ENCODE peak calls at places on chromosomes 5 and 9, in four cellular contexts. Q is GM12878, F is K562, L is HepG2. P is an unnamed sample.

GRCh38 chr9:10612649-10613398 is at the start of gene PTPRD:
- DNase-seq in Q (no peak), F (peak), L (peak), P (peak)

GRCh38 chr5:149400304-149400703 is 21.2 kb upstream of the IL17B start:
- DNase-seq in Q (no peak), F (peak), L (peak), P (no peak)

GRCh38 chr5:87853541-87853940 is 415.1 kb downstream of the TMEM161B start:
- DNase-seq in Q (no peak), F (no peak), L (no peak), P (no peak)

GRCh38 chr5:157828949-157829639 is 29.9 kb downstream of the CLINT1 start:
- DNase-seq in Q (no peak), F (peak), L (no peak), P (peak)

GRCh38 chr9:13064060-13064459 is 215.4 kb downstream of the MPDZ start:
- DNase-seq in Q (no peak), F (no peak), L (no peak), P (no peak)

GRCh38 chr5:119112151-119112550 is 41.3 kb downstream of the DMXL1 start:
- DNase-seq in Q (no peak), F (no peak), L (no peak), P (no peak)

GRCh38 chr5:67178085-67178484 is 18.5 kb downstream of the CD180 start:
- DNase-seq in Q (no peak), F (no peak), L (no peak), P (no peak)

GRCh38 chr5:83564069-83564749 is 92.7 kb downstream of the VCAN start:
- DNase-seq in Q (no peak), F (peak), L (peak), P (peak)

GRCh38 chr5:144487207-144487606 is 316.5 kb downstream of the KCTD16 start:
- DNase-seq in Q (no peak), F (no peak), L (no peak), P (no peak)

GRCh38 chr5:124773291-124774001 is 27.0 kb upstream of the ZNF608 start:
- DNase-seq in Q (no peak), F (no peak), L (no peak), P (no peak)

GRCh38 chr9:115042781-115043509 is 75.0 kb downstream of the TNC start:
- DNase-seq in Q (peak), F (no peak), L (no peak), P (no peak)

GRCh38 chr9:109996936-109997580 is 210.9 kb downstream of the C9orf152 start:
- DNase-seq in Q (no peak), F (no peak), L (no peak), P (no peak)

GRCh38 chr5:135135530-135136201 is 101.6 kb upstream of the PITX1 start:
- DNase-seq in Q (no peak), F (peak), L (no peak), P (no peak)

GRCh38 chr9:114180701-114181582 is 25.6 kb downstream of the COL27A1 start:
- DNase-seq in Q (no peak), F (no peak), L (no peak), P (no peak)

GRCh38 chr5:10301842-10302610 is 5.7 kb downstream of the CMBL start:
- DNase-seq in Q (no peak), F (no peak), L (no peak), P (peak)

GRCh38 chr9:127557466-127557869 is 54.6 kb upstream of the STXBP1 start:
- DNase-seq in Q (no peak), F (no peak), L (no peak), P (no peak)

GRCh38 chr5:78621269-78621871 is 27.2 kb downstream of the LHFPL2 start:
- DNase-seq in Q (no peak), F (no peak), L (no peak), P (peak)

GRCh38 chr5:125870271-125870670 is 552.9 kb upstream of the GRAMD2B start:
- DNase-seq in Q (no peak), F (no peak), L (no peak), P (no peak)

GRCh38 chr9:38428062-38428461 is 3.8 kb upstream of the IGFBPL1 start:
- DNase-seq in Q (no peak), F (no peak), L (no peak), P (no peak)

GRCh38 chr5:150583541-150584225 is 56.8 kb upstream of the SYNPO start:
- DNase-seq in Q (no peak), F (no peak), L (no peak), P (no peak)

GRCh38 chr5:149519624-149520023 is 31.6 kb downstream of the CSNK1A1 start:
- DNase-seq in Q (no peak), F (no peak), L (no peak), P (no peak)

GRCh38 chr9:33374190-33374589 is 28.2 kb downstream of the AQP7 start:
- DNase-seq in Q (no peak), F (no peak), L (no peak), P (no peak)

GRCh38 chr9:757246-757881 is 84.1 kb upstream of the DMRT1 start:
- DNase-seq in Q (no peak), F (no peak), L (peak), P (no peak)

GRCh38 chr5:36442796-36443195 is 141.1 kb upstream of the RANBP3L start:
- DNase-seq in Q (no peak), F (no peak), L (no peak), P (no peak)

GRCh38 chr5:167339205-167339604 is 952.2 kb upstream of the WWC1 start:
- DNase-seq in Q (no peak), F (no peak), L (no peak), P (no peak)

GRCh38 chr9:100911273-100911672 is 117.3 kb upstream of the PLPPR1 start:
- DNase-seq in Q (no peak), F (no peak), L (no peak), P (no peak)

GRCh38 chr5:6732634-6733410 is 19.6 kb downstream of the TENT4A start:
- DNase-seq in Q (no peak), F (no peak), L (no peak), P (no peak)

GRCh38 chr5:132369012-132369470 is 469 bp upstream of the SLC22A5 start:
- DNase-seq in Q (no peak), F (no peak), L (no peak), P (no peak)

GRCh38 chr9:6902423-6902822 is 144.7 kb downstream of the KDM4C start:
- DNase-seq in Q (no peak), F (no peak), L (no peak), P (no peak)

GRCh38 chr5:9716838-9717281 is 86.7 kb upstream of the TAS2R1 start:
- DNase-seq in Q (peak), F (no peak), L (no peak), P (no peak)

GRCh38 chr5:142551242-142552067 is 134.4 kb downstream of the FGF1 start:
- DNase-seq in Q (no peak), F (no peak), L (no peak), P (no peak)

GRCh38 chr5:151699071-151699901 is 12.6 kb upstream of the SPARC start:
- DNase-seq in Q (no peak), F (no peak), L (peak), P (peak)

GRCh38 chr5:93890657-93891056 is 149.3 kb upstream of the POU5F2 start:
- DNase-seq in Q (no peak), F (no peak), L (no peak), P (no peak)

GRCh38 chr5:135973323-135974018 is 18.7 kb upstream of the LECT2 start:
- DNase-seq in Q (no peak), F (no peak), L (peak), P (peak)

GRCh38 chr9:37290881-37291485 is 131.5 kb upstream of the GRHPR start:
- DNase-seq in Q (no peak), F (no peak), L (no peak), P (no peak)

GRCh38 chr5:161064800-161065199 is 212.8 kb upstream of the ATP10B start:
- DNase-seq in Q (no peak), F (no peak), L (no peak), P (no peak)

GRCh38 chr5:38011641-38012188 is 171.9 kb upstream of the GDNF start:
- DNase-seq in Q (no peak), F (no peak), L (no peak), P (no peak)

GRCh38 chr5:139668064-139668880 is 20.1 kb downstream of the CXXC5 start:
- DNase-seq in Q (no peak), F (peak), L (no peak), P (no peak)

GRCh38 chr9:121253162-121253561 is 14.8 kb upstream of the GSN start:
- DNase-seq in Q (no peak), F (no peak), L (no peak), P (no peak)
- H3K27ac ChIP-seq in Q (no peak), F (no peak), L (no peak), P (no peak)

DNA sequence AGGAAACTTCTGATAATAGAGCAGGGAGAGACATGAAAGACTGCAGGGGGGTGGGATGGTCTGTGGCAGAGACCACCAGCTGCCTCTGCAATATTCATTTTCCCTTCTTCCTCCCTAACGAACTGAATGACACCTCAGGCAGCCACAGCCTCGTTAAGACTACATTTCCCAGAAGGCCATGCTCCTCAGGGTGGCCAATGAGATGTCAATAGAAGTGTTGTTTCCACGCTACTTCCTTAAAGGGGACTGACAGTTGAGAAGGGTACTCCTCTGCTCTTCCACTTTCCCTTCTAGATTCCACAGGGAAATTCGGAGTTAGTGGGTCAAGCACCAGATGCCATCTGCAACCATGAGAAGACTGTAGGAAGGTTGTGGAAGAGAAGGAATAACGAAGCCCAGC is 52.0 kb upstream of the DAPK1 start:
- DNase-seq in Q (peak), F (peak), L (no peak), P (peak)
- TF ChIP-seq RAD21 in Q (no peak), F (no peak), L (no peak), P (no peak)

GRCh38 chr5:43769576-43770352 is 166.8 kb downstream of the NNT start:
- DNase-seq in Q (no peak), F (no peak), L (no peak), P (no peak)
- TF ChIP-seq ESRRA in Q (no peak), F (no peak), L (no peak), P (no peak)

GRCh38 chr9:129319076-129319937 is 141.2 kb upstream of the IER5L start:
- DNase-seq in Q (no peak), F (no peak), L (no peak), P (no peak)

GRCh38 chr9:129318121-129319075 is 140.3 kb upstream of the IER5L start:
- DNase-seq in Q (no peak), F (no peak), L (peak), P (no peak)

GRCh38 chr9:129321511-129322021 is 143.5 kb upstream of the IER5L start:
- DNase-seq in Q (no peak), F (no peak), L (no peak), P (no peak)

GRCh38 chr9:129320575-129321311 is 142.7 kb upstream of the IER5L start:
- DNase-seq in Q (peak), F (peak), L (peak), P (no peak)

DNA sequence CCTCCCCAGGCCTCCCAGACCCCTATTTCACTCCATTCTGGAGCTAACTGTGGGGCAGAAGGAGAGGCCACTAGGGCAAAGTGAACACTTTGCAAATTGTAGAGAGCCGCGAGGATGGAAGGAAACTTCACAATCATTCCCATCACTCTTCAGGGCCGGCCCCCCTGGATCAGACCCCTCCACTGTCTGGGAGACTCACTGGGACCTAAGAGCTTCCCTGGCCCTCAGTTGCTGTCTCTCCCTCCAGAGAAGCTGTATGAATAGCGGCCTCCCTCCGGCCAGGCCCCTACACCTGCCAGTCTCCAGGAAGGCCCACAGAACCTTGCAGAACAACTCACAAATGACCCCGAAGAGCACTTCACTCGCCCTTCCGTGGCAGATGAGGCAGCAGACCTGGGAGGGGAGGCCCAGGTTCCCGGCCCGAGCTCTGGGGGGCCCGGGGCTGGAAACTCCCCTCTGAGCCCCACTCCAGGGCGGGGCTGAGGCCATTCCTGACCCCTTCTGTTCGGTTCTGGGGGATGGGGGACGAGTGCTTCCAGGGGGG is 141.9 kb upstream of the IER5L start:
- DNase-seq in Q (no peak), F (no peak), L (no peak), P (no peak)
- H3K27ac ChIP-seq in Q (no peak), F (no peak), L (no peak), P (peak)

GRCh38 chr9:132049323-132049882 is 30.3 kb downstream of the MED27 start:
- DNase-seq in Q (no peak), F (no peak), L (no peak), P (no peak)
- TF ChIP-seq RAD21 in Q (no peak), F (no peak), L (no peak), P (no peak)

GRCh38 chr9:94613003-94613402 is 19.4 kb upstream of the FBP2 start:
- DNase-seq in Q (no peak), F (no peak), L (no peak), P (no peak)

GRCh38 chr9:94612071-94612470 is 18.4 kb upstream of the FBP2 start:
- DNase-seq in Q (no peak), F (no peak), L (peak), P (no peak)

GRCh38 chr9:94610181-94610591 is 16.6 kb upstream of the FBP2 start:
- DNase-seq in Q (no peak), F (no peak), L (no peak), P (no peak)

GRCh38 chr9:94607340-94607695 is 13.7 kb upstream of the FBP2 start:
- DNase-seq in Q (no peak), F (no peak), L (no peak), P (no peak)

GRCh38 chr9:94611638-94612068 is 18.0 kb upstream of the FBP2 start:
- DNase-seq in Q (no peak), F (no peak), L (no peak), P (no peak)
- TF ChIP-seq ESRRA in Q (no peak), F (no peak), L (no peak), P (no peak)

DNA sequence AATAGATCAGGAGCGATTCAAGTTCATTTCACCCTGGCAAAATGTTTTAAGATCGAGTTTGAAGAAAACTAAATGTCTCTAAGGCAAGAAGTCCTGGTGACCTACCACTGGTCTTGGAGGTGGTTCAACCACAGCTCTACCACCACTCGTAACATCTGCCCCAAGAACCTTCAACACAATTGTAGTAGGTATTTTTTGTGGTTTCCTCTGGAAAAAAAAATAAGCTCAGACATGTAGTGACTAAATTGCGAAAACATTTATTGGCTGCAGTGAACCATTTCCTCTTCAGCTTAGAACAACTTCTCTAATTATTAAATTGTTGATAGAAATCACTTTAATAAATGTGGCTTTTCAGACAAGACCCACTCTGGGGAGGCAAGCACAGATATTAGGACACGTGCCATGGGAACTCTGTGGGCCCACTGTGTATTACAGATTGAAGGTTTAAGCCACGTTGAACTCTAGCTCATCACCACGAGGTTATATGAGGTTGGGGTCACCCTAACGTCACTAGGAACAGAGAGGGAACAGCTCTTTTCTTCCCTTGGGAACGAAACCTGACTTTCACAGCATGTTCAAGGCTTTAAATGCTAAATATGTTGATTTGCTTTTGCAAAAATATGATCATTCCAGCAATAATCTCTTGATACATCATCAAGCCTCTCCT is 142.9 kb downstream of the HSD17B3 start:
- DNase-seq in Q (no peak), F (no peak), L (no peak), P (no peak)
- H3K27ac ChIP-seq in Q (no peak), F (no peak), L (no peak), P (no peak)

GRCh38 chr9:77783518-77783917 is 135.4 kb upstream of the GNA14 start:
- DNase-seq in Q (no peak), F (no peak), L (no peak), P (no peak)
- TF ChIP-seq RAD21 in Q (no peak), F (no peak), L (no peak), P (no peak)

GRCh38 chr5:115100556-115100955 is 69.2 kb downstream of the TRIM36 start:
- DNase-seq in Q (no peak), F (no peak), L (no peak), P (no peak)
- TF ChIP-seq ESRRA in Q (no peak), F (no peak), L (no peak), P (no peak)

DNA sequence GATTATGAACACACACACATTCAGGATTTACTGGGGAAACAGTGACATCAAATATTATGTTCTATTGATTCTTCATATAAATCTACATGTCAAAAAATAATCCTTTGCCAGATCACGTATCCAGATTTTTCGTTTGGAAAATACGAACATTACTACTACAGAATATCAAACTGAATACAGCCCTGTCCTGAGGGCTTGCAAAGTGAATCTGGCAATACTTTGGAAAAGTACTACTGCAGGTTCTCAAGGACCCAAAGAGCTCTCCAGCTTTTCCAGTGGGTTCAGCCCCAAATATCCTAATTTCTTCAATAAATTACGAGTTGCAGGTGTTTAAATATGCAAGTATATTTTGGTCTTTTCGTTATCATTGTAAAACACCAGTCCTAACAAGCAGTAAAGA is 411 bp upstream of the NDUFS4 start:
- DNase-seq in Q (peak), F (no peak), L (no peak), P (peak)
- H3K27ac ChIP-seq in Q (no peak), F (peak), L (peak), P (peak)